ENCODE peak calls at places on chromosomes 5 and 9, in six cellular contexts. V is A549; C is AG10803; R is adipocyte; Z is CD8-positive, alpha-beta T cell; H is effector memory CD4-positive, alpha-beta T cell. F is an unnamed sample.

GRCh38 chr9:101437806-101438232 is 2.2 kb upstream of the ALDOB start:
- DNase-seq in R (no peak), H (no peak), Z (no peak), C (peak; percentile 16), V (no peak), F (peak; percentile 54)

GRCh38 chr5:76372320-76373054 is 30.6 kb upstream of the IQGAP2 start:
- DNase-seq in H (no peak), C (peak; percentile 83), V (peak; percentile 84), R (peak; percentile 70), Z (no peak), F (no peak)

GRCh38 chr5:140372971-140373487 is 13.0 kb downstream of the SLC4A9 start:
- DNase-seq in R (peak; percentile 89), H (no peak), C (peak; percentile 75), Z (peak; percentile 38), V (peak; percentile 82), F (peak; percentile 91)

GRCh38 chr9:129469188-129469987 is 151.5 kb downstream of the C9orf50 start:
- DNase-seq in H (no peak), C (no peak), Z (no peak), V (peak; percentile 60), R (no peak), F (no peak)

GRCh38 chr5:123763201-123763600 is 251.2 kb downstream of the CSNK1G3 start:
- DNase-seq in Z (no peak), V (no peak), C (no peak), R (no peak), H (no peak), F (no peak)

GRCh38 chr5:102654559-102655354 is 100.3 kb upstream of the PAM start:
- DNase-seq in Z (no peak), V (no peak), H (no peak), C (peak; percentile 65), R (no peak), F (no peak)

GRCh38 chr5:65663804-65664521 is 39.1 kb downstream of the SHLD3 start:
- DNase-seq in V (peak; percentile 29), R (peak; percentile 14), H (no peak), Z (no peak), C (peak; percentile 22), F (no peak)

GRCh38 chr5:133919148-133920136 is 49.0 kb downstream of the C5orf15 start:
- DNase-seq in Z (no peak), C (no peak), V (no peak), R (no peak), H (no peak), F (no peak)

GRCh38 chr5:133353741-133354140 is 258.6 kb downstream of the FSTL4 start:
- DNase-seq in H (no peak), C (no peak), R (no peak), Z (no peak), V (no peak), F (no peak)

GRCh38 chr5:133109655-133110483 is 58.1 kb downstream of the HSPA4 start:
- DNase-seq in R (no peak), Z (no peak), V (no peak), H (no peak), C (peak; percentile 79), F (peak; percentile 60)

GRCh38 chr9:75071530-75072122 is 16.3 kb downstream of the NMRK1 start:
- DNase-seq in R (no peak), H (peak; percentile 20), V (no peak), C (no peak), Z (peak; percentile 75), F (no peak)

GRCh38 chr5:80653497-80653896 is 955 bp upstream of the MSH3 start:
- DNase-seq in Z (no peak), C (no peak), H (no peak), V (no peak), R (no peak), F (no peak)

GRCh38 chr5:159971931-159972461 is 36.9 kb upstream of the TTC1 start:
- DNase-seq in V (no peak), C (no peak), Z (no peak), R (peak; percentile 28), H (no peak), F (peak; percentile 67)

GRCh38 chr5:154611341-154611767 is 133.3 kb upstream of the HAND1 start:
- DNase-seq in V (no peak), R (peak; percentile 20), H (no peak), Z (no peak), C (peak; percentile 26), F (no peak)
- H3K4me3 ChIP-seq in V (no peak overlapping the region), R (peak overlapping the region; percentile 50), H (no peak overlapping the region), Z (no peak overlapping the region), C (peak overlapping the region; percentile 31), F (peak overlapping the region; percentile 13)

GRCh38 chr5:13989832-13990231 is 45.3 kb upstream of the DNAH5 start:
- DNase-seq in V (no peak), Z (no peak), R (no peak), H (no peak), C (no peak), F (no peak)

GRCh38 chr5:13991365-13991764 is 46.9 kb upstream of the DNAH5 start:
- DNase-seq in Z (no peak), C (no peak), R (no peak), H (no peak), V (no peak), F (no peak)

GRCh38 chr5:13987843-13988464 is 43.5 kb upstream of the DNAH5 start:
- DNase-seq in H (no peak), R (peak; percentile 87), V (peak; percentile 74), C (peak; percentile 64), Z (no peak), F (peak; percentile 28)

GRCh38 chr5:13992795-13993194 is 48.3 kb upstream of the DNAH5 start:
- DNase-seq in V (no peak), C (no peak), H (no peak), Z (no peak), R (no peak), F (no peak)

DNA sequence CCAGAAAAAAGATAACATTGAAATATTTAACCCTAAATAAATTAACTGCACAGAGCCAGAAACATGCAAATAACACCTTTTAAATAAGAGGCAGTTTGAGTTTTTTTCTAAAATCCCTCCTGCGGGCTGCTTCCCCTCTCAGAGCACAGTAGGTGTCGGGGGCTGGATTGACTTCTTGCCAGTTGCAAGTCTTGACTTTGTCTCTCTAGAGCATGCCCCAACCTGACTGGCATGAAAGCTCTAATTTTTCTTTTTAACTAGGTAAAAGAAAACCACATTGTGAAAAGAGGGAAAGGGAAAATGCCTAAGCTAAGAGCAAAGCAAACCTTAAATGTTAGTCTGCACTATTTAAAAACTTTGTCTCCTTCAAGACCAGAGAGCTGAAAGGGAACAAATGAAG is 46.4 kb upstream of the DNAH5 start:
- DNase-seq in Z (no peak), R (no peak), H (no peak), V (no peak), C (no peak), F (no peak)
- H3K4me3 ChIP-seq in Z (no peak overlapping the region), R (no peak overlapping the region), H (no peak overlapping the region), V (no peak overlapping the region), C (no peak overlapping the region), F (no peak overlapping the region)

DNA sequence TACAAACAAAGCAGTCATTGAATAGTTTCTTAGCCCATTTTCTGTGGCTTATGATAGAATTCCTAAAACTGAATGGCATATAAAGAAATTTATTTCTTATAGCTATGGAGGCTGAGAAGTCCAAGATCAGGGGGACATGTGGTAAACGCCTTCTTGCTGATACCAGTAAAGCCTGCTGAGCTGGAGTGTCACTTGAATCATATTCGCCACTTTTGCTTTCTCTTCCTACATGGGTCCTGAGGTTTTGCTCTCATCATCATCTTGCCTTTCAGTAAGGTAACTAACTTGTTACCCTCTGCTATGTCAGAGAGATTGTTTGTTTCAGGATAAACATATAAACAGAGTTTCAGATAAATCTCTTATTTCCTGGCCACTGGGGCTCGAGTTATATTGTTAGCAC is 203.3 kb upstream of the DMRT1 start:
- DNase-seq in C (no peak), V (no peak), Z (no peak), H (no peak), R (no peak), F (no peak)
- H3K4me3 ChIP-seq in C (no peak overlapping the region), V (no peak overlapping the region), Z (no peak overlapping the region), H (no peak overlapping the region), R (no peak overlapping the region), F (no peak overlapping the region)

GRCh38 chr9:36148652-36149051 is 12.1 kb downstream of the GLIPR2 start:
- DNase-seq in H (peak; percentile 68), Z (peak; percentile 81), R (peak; percentile 97), C (peak; percentile 96), V (peak; percentile 85), F (peak; percentile 96)
- H3K4me3 ChIP-seq in H (no peak overlapping the region), Z (no peak overlapping the region), R (peak overlapping the region; percentile 31), C (peak overlapping the region; percentile 1), V (no peak overlapping the region), F (no peak overlapping the region)

GRCh38 chr5:74863726-74864125 is 2.5 kb downstream of the FAM169A start:
- DNase-seq in R (no peak), H (no peak), V (no peak), C (no peak), Z (no peak), F (no peak)

GRCh38 chr5:74865293-74865798 is 841 bp downstream of the FAM169A start:
- DNase-seq in H (no peak), Z (no peak), C (no peak), R (no peak), V (no peak), F (no peak)

GRCh38 chr5:74864823-74865222 is 1.4 kb downstream of the FAM169A start:
- DNase-seq in V (no peak), Z (no peak), H (no peak), C (no peak), R (no peak), F (no peak)

GRCh38 chr5:74866653-74867162 is 521 bp upstream of the FAM169A start:
- DNase-seq in C (no peak), V (peak; percentile 36), Z (no peak), R (no peak), H (no peak), F (no peak)

DNA sequence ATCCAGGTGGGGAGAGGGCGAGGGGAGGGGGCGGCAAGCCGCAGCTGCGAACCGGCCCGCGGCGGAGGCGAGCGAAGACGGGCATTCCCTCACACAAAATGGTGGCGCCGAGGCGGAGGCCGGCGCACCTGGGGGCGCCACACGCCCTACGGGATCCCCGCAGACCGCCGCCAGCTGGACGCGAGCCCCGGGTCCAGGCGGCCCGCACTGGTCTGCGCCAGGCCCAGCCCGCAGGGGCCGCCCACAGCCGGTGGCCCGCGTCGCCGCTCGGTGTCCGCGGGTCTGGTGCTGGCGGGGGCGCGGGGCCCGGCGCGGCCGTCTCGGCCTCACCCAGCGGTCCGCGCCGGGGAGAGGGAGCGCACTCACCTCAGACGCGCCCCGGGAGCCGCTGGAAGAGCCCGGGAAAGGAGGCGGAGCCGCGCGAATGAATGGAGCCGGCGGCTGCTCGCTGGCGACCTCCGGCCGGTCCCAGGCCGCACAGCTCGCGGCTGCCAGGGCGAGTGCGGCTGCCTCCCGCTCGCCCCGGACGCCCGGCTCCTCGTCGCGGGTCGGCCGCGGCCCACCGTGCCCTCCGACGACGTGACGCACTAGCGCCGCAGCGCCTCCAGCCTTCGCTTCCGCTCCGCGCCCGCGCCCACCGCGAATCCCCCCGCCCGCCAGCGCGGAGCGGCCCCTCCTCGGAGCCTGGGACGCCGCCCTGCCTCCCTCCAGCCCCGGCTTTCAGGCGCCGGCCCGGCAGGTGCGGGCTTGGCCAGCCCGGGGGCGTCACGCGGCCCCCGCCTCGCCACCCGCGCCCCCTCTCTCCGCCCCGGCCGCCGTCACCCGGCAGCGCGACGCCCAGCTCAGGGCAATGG is at the start of gene FAM169A:
- DNase-seq in V (peak; percentile 62), Z (peak; percentile 56), C (peak; percentile 11), H (peak; percentile 12), R (peak; percentile 72), F (peak; percentile 59)
- H3K4me3 ChIP-seq in V (peak within 1 kb of the TSS; percentile 66), Z (peak within 1 kb of the TSS; percentile 86), C (peak within 1 kb of the TSS; percentile 47), H (peak within 1 kb of the TSS; percentile 55), R (peak within 1 kb of the TSS; percentile 74), F (peak within 1 kb of the TSS; percentile 61)

F was measured in right cardiac atrium.